ENCODE peak calls at places on chromosomes 5 and 9, in ten cellular contexts. One of them, this sample, is unnamed.

GRCh38 chr5:163373401-163374066 is 63.9 kb upstream of the CCNG1 start:
- DNase-seq in GM10248: no peak
- DNase-seq in SW480: no peak
- DNase-seq in HFFc6: no peak
- DNase-seq in non-pigmented ciliary epithelial cell: no peak
- DNase-seq in neural crest cell: no peak
- DNase-seq in MG63: no peak
- DNase-seq in AG04449: no peak
- DNase-seq in activated effector memory CD4-positive, alpha-beta T cell treated with Interleukin-2 at 50 U/mL for 16 hours: no peak
- DNase-seq in HTR-8/SVneo: no peak
- DNase-seq in this sample: no peak

GRCh38 chr5:148687427-148687826 is 33.1 kb upstream of the HTR4 start:
- DNase-seq in SW480: peak
- DNase-seq in HFFc6: peak
- DNase-seq in AG04449: no peak
- DNase-seq in HTR-8/SVneo: no peak
- DNase-seq in activated effector memory CD4-positive, alpha-beta T cell treated with Interleukin-2 at 50 U/mL for 16 hours: no peak
- DNase-seq in MG63: peak
- DNase-seq in GM10248: no peak
- DNase-seq in neural crest cell: no peak
- DNase-seq in non-pigmented ciliary epithelial cell: peak
- DNase-seq in this sample: no peak

GRCh38 chr9:92455217-92455616 is 27.1 kb downstream of the ASPN start:
- DNase-seq in HTR-8/SVneo: no peak
- DNase-seq in activated effector memory CD4-positive, alpha-beta T cell treated with Interleukin-2 at 50 U/mL for 16 hours: no peak
- DNase-seq in HFFc6: no peak
- DNase-seq in MG63: no peak
- DNase-seq in GM10248: no peak
- DNase-seq in non-pigmented ciliary epithelial cell: no peak
- DNase-seq in AG04449: no peak
- DNase-seq in SW480: no peak
- DNase-seq in neural crest cell: no peak
- DNase-seq in this sample: no peak

GRCh38 chr9:133818444-133818843 is 80.3 kb upstream of the SARDH start:
- DNase-seq in AG04449: no peak
- DNase-seq in neural crest cell: no peak
- DNase-seq in non-pigmented ciliary epithelial cell: no peak
- DNase-seq in HFFc6: no peak
- DNase-seq in MG63: no peak
- DNase-seq in HTR-8/SVneo: no peak
- DNase-seq in GM10248: no peak
- DNase-seq in SW480: no peak
- DNase-seq in activated effector memory CD4-positive, alpha-beta T cell treated with Interleukin-2 at 50 U/mL for 16 hours: no peak
- DNase-seq in this sample: no peak

GRCh38 chr9:7879551-7880245 is 80.1 kb upstream of the DMAC1 start:
- DNase-seq in GM10248: no peak
- DNase-seq in AG04449: no peak
- DNase-seq in SW480: no peak
- DNase-seq in HTR-8/SVneo: no peak
- DNase-seq in non-pigmented ciliary epithelial cell: no peak
- DNase-seq in MG63: peak
- DNase-seq in HFFc6: no peak
- DNase-seq in activated effector memory CD4-positive, alpha-beta T cell treated with Interleukin-2 at 50 U/mL for 16 hours: no peak
- DNase-seq in neural crest cell: peak
- DNase-seq in this sample: no peak

GRCh38 chr9:92159058-92159457 is 43.8 kb upstream of the SPTLC1 start:
- DNase-seq in MG63: no peak
- DNase-seq in GM10248: no peak
- DNase-seq in activated effector memory CD4-positive, alpha-beta T cell treated with Interleukin-2 at 50 U/mL for 16 hours: no peak
- DNase-seq in HFFc6: no peak
- DNase-seq in HTR-8/SVneo: no peak
- DNase-seq in AG04449: no peak
- DNase-seq in neural crest cell: no peak
- DNase-seq in SW480: no peak
- DNase-seq in non-pigmented ciliary epithelial cell: no peak
- DNase-seq in this sample: no peak

GRCh38 chr5:124071039-124071438 is 559.1 kb downstream of the CSNK1G3 start:
- DNase-seq in neural crest cell: no peak
- DNase-seq in activated effector memory CD4-positive, alpha-beta T cell treated with Interleukin-2 at 50 U/mL for 16 hours: no peak
- DNase-seq in GM10248: no peak
- DNase-seq in HFFc6: no peak
- DNase-seq in MG63: no peak
- DNase-seq in SW480: no peak
- DNase-seq in HTR-8/SVneo: no peak
- DNase-seq in AG04449: no peak
- DNase-seq in non-pigmented ciliary epithelial cell: no peak
- DNase-seq in this sample: no peak

GRCh38 chr9:121607434-121608248 is 43.8 kb upstream of the DAB2IP start:
- DNase-seq in neural crest cell: no peak
- DNase-seq in SW480: peak
- DNase-seq in non-pigmented ciliary epithelial cell: no peak
- DNase-seq in AG04449: peak
- DNase-seq in MG63: no peak
- DNase-seq in HFFc6: peak
- DNase-seq in HTR-8/SVneo: no peak
- DNase-seq in activated effector memory CD4-positive, alpha-beta T cell treated with Interleukin-2 at 50 U/mL for 16 hours: no peak
- DNase-seq in GM10248: no peak
- DNase-seq in this sample: no peak

GRCh38 chr5:53126514-53126913 is 17.0 kb upstream of the MOCS2 start:
- DNase-seq in AG04449: peak
- DNase-seq in MG63: peak
- DNase-seq in HFFc6: peak
- DNase-seq in non-pigmented ciliary epithelial cell: peak
- DNase-seq in SW480: no peak
- DNase-seq in GM10248: no peak
- DNase-seq in activated effector memory CD4-positive, alpha-beta T cell treated with Interleukin-2 at 50 U/mL for 16 hours: no peak
- DNase-seq in neural crest cell: no peak
- DNase-seq in HTR-8/SVneo: no peak
- DNase-seq in this sample: no peak

GRCh38 chr9:37859043-37859442 is 44.9 kb downstream of the SLC25A51 start:
- DNase-seq in non-pigmented ciliary epithelial cell: no peak
- DNase-seq in AG04449: no peak
- DNase-seq in GM10248: no peak
- DNase-seq in HFFc6: peak
- DNase-seq in MG63: no peak
- DNase-seq in neural crest cell: no peak
- DNase-seq in HTR-8/SVneo: no peak
- DNase-seq in SW480: peak
- DNase-seq in activated effector memory CD4-positive, alpha-beta T cell treated with Interleukin-2 at 50 U/mL for 16 hours: no peak
- DNase-seq in this sample: no peak

GRCh38 chr5:143938230-143938629 is 126.3 kb downstream of the HMHB1 start:
- DNase-seq in neural crest cell: no peak
- DNase-seq in GM10248: no peak
- DNase-seq in SW480: no peak
- DNase-seq in activated effector memory CD4-positive, alpha-beta T cell treated with Interleukin-2 at 50 U/mL for 16 hours: no peak
- DNase-seq in MG63: peak
- DNase-seq in AG04449: no peak
- DNase-seq in non-pigmented ciliary epithelial cell: no peak
- DNase-seq in HFFc6: peak
- DNase-seq in HTR-8/SVneo: no peak
- DNase-seq in this sample: no peak

GRCh38 chr9:20650750-20651299 is 28.5 kb upstream of the MLLT3 start:
- DNase-seq in HTR-8/SVneo: no peak
- DNase-seq in neural crest cell: no peak
- DNase-seq in AG04449: no peak
- DNase-seq in activated effector memory CD4-positive, alpha-beta T cell treated with Interleukin-2 at 50 U/mL for 16 hours: no peak
- DNase-seq in non-pigmented ciliary epithelial cell: no peak
- DNase-seq in HFFc6: no peak
- DNase-seq in SW480: no peak
- DNase-seq in GM10248: no peak
- DNase-seq in MG63: no peak
- DNase-seq in this sample: no peak

GRCh38 chr5:63125862-63126261 is 547.2 kb downstream of the LRRC70 start:
- DNase-seq in GM10248: peak
- DNase-seq in HFFc6: peak
- DNase-seq in activated effector memory CD4-positive, alpha-beta T cell treated with Interleukin-2 at 50 U/mL for 16 hours: no peak
- DNase-seq in HTR-8/SVneo: peak
- DNase-seq in AG04449: no peak
- DNase-seq in SW480: peak
- DNase-seq in MG63: peak
- DNase-seq in neural crest cell: no peak
- DNase-seq in non-pigmented ciliary epithelial cell: peak
- DNase-seq in this sample: peak

GRCh38 chr9:95507456-95508241 is 9.1 kb downstream of the PTCH1 start:
- DNase-seq in HFFc6: peak
- DNase-seq in SW480: peak
- DNase-seq in non-pigmented ciliary epithelial cell: no peak
- DNase-seq in GM10248: peak
- DNase-seq in MG63: peak
- DNase-seq in activated effector memory CD4-positive, alpha-beta T cell treated with Interleukin-2 at 50 U/mL for 16 hours: peak
- DNase-seq in neural crest cell: peak
- DNase-seq in AG04449: no peak
- DNase-seq in HTR-8/SVneo: no peak
- DNase-seq in this sample: no peak

GRCh38 chr9:115379719-115380118 is 261.8 kb upstream of the TNC start:
- DNase-seq in SW480: no peak
- DNase-seq in HTR-8/SVneo: no peak
- DNase-seq in activated effector memory CD4-positive, alpha-beta T cell treated with Interleukin-2 at 50 U/mL for 16 hours: no peak
- DNase-seq in HFFc6: no peak
- DNase-seq in neural crest cell: no peak
- DNase-seq in non-pigmented ciliary epithelial cell: no peak
- DNase-seq in GM10248: no peak
- DNase-seq in AG04449: no peak
- DNase-seq in MG63: no peak
- DNase-seq in this sample: no peak

GRCh38 chr9:4839470-4839912 is 46.7 kb downstream of the RCL1 start:
- DNase-seq in HFFc6: no peak
- DNase-seq in SW480: no peak
- DNase-seq in non-pigmented ciliary epithelial cell: no peak
- DNase-seq in activated effector memory CD4-positive, alpha-beta T cell treated with Interleukin-2 at 50 U/mL for 16 hours: no peak
- DNase-seq in MG63: no peak
- DNase-seq in neural crest cell: no peak
- DNase-seq in HTR-8/SVneo: no peak
- DNase-seq in AG04449: no peak
- DNase-seq in GM10248: no peak
- DNase-seq in this sample: no peak

GRCh38 chr9:105593145-105593544 is 35.2 kb downstream of the FKTN start:
- DNase-seq in GM10248: no peak
- DNase-seq in non-pigmented ciliary epithelial cell: no peak
- DNase-seq in activated effector memory CD4-positive, alpha-beta T cell treated with Interleukin-2 at 50 U/mL for 16 hours: no peak
- DNase-seq in neural crest cell: no peak
- DNase-seq in AG04449: no peak
- DNase-seq in HTR-8/SVneo: no peak
- DNase-seq in SW480: no peak
- DNase-seq in MG63: no peak
- DNase-seq in HFFc6: no peak
- DNase-seq in this sample: no peak

GRCh38 chr9:112430006-112430522 is 50.2 kb downstream of the HSDL2 start:
- DNase-seq in activated effector memory CD4-positive, alpha-beta T cell treated with Interleukin-2 at 50 U/mL for 16 hours: no peak
- DNase-seq in HFFc6: no peak
- DNase-seq in AG04449: no peak
- DNase-seq in GM10248: no peak
- DNase-seq in HTR-8/SVneo: no peak
- DNase-seq in SW480: no peak
- DNase-seq in neural crest cell: no peak
- DNase-seq in non-pigmented ciliary epithelial cell: no peak
- DNase-seq in MG63: no peak
- DNase-seq in this sample: no peak

GRCh38 chr5:172630961-172631360 is 10.1 kb upstream of the NEURL1B start:
- DNase-seq in AG04449: no peak
- DNase-seq in MG63: no peak
- DNase-seq in HTR-8/SVneo: no peak
- DNase-seq in activated effector memory CD4-positive, alpha-beta T cell treated with Interleukin-2 at 50 U/mL for 16 hours: no peak
- DNase-seq in SW480: no peak
- DNase-seq in HFFc6: no peak
- DNase-seq in GM10248: no peak
- DNase-seq in neural crest cell: no peak
- DNase-seq in non-pigmented ciliary epithelial cell: no peak
- DNase-seq in this sample: no peak

GRCh38 chr5:147290261-147290660 is 55.4 kb downstream of the STK32A start:
- DNase-seq in HTR-8/SVneo: no peak
- DNase-seq in MG63: no peak
- DNase-seq in neural crest cell: no peak
- DNase-seq in non-pigmented ciliary epithelial cell: no peak
- DNase-seq in activated effector memory CD4-positive, alpha-beta T cell treated with Interleukin-2 at 50 U/mL for 16 hours: no peak
- DNase-seq in HFFc6: no peak
- DNase-seq in AG04449: no peak
- DNase-seq in GM10248: no peak
- DNase-seq in SW480: no peak
- DNase-seq in this sample: no peak

GRCh38 chr5:109413463-109413862 is 3.7 kb upstream of the PJA2 start:
- DNase-seq in neural crest cell: no peak
- DNase-seq in AG04449: no peak
- DNase-seq in non-pigmented ciliary epithelial cell: no peak
- DNase-seq in MG63: peak
- DNase-seq in GM10248: no peak
- DNase-seq in SW480: peak
- DNase-seq in activated effector memory CD4-positive, alpha-beta T cell treated with Interleukin-2 at 50 U/mL for 16 hours: no peak
- DNase-seq in HFFc6: peak
- DNase-seq in HTR-8/SVneo: no peak
- DNase-seq in this sample: no peak

GRCh38 chr9:126496781-126497667 is 116.7 kb upstream of the LMX1B start:
- DNase-seq in HFFc6: no peak
- DNase-seq in GM10248: no peak
- DNase-seq in AG04449: no peak
- DNase-seq in non-pigmented ciliary epithelial cell: no peak
- DNase-seq in SW480: no peak
- DNase-seq in activated effector memory CD4-positive, alpha-beta T cell treated with Interleukin-2 at 50 U/mL for 16 hours: no peak
- DNase-seq in MG63: no peak
- DNase-seq in neural crest cell: no peak
- DNase-seq in HTR-8/SVneo: no peak
- DNase-seq in this sample: no peak

GRCh38 chr5:180197016-180197702 is 11.9 kb downstream of the RASGEF1C start:
- DNase-seq in HFFc6: no peak
- DNase-seq in activated effector memory CD4-positive, alpha-beta T cell treated with Interleukin-2 at 50 U/mL for 16 hours: no peak
- DNase-seq in MG63: no peak
- DNase-seq in non-pigmented ciliary epithelial cell: no peak
- DNase-seq in neural crest cell: no peak
- DNase-seq in HTR-8/SVneo: no peak
- DNase-seq in AG04449: no peak
- DNase-seq in GM10248: no peak
- DNase-seq in SW480: no peak
- DNase-seq in this sample: no peak

GRCh38 chr5:14551211-14551610 is 30.4 kb upstream of the OTULINL start:
- DNase-seq in activated effector memory CD4-positive, alpha-beta T cell treated with Interleukin-2 at 50 U/mL for 16 hours: no peak
- DNase-seq in HFFc6: no peak
- DNase-seq in AG04449: no peak
- DNase-seq in GM10248: no peak
- DNase-seq in neural crest cell: no peak
- DNase-seq in non-pigmented ciliary epithelial cell: no peak
- DNase-seq in MG63: no peak
- DNase-seq in HTR-8/SVneo: no peak
- DNase-seq in SW480: no peak
- DNase-seq in this sample: no peak

GRCh38 chr9:112867275-112867991 is 23.2 kb downstream of the SLC46A2 start:
- DNase-seq in AG04449: no peak
- DNase-seq in HTR-8/SVneo: peak
- DNase-seq in neural crest cell: no peak
- DNase-seq in MG63: peak
- DNase-seq in activated effector memory CD4-positive, alpha-beta T cell treated with Interleukin-2 at 50 U/mL for 16 hours: no peak
- DNase-seq in non-pigmented ciliary epithelial cell: peak
- DNase-seq in SW480: peak
- DNase-seq in HFFc6: peak
- DNase-seq in GM10248: peak
- DNase-seq in this sample: peak

GRCh38 chr9:72506615-72507014 is 14.8 kb upstream of the TMC1 start:
- DNase-seq in SW480: no peak
- DNase-seq in MG63: no peak
- DNase-seq in HTR-8/SVneo: no peak
- DNase-seq in non-pigmented ciliary epithelial cell: no peak
- DNase-seq in activated effector memory CD4-positive, alpha-beta T cell treated with Interleukin-2 at 50 U/mL for 16 hours: no peak
- DNase-seq in HFFc6: no peak
- DNase-seq in AG04449: no peak
- DNase-seq in GM10248: no peak
- DNase-seq in neural crest cell: no peak
- DNase-seq in this sample: no peak

GRCh38 chr5:94337617-94338016 is 280.8 kb downstream of the KIAA0825 start:
- DNase-seq in HFFc6: no peak
- DNase-seq in HTR-8/SVneo: no peak
- DNase-seq in AG04449: no peak
- DNase-seq in SW480: no peak
- DNase-seq in non-pigmented ciliary epithelial cell: no peak
- DNase-seq in activated effector memory CD4-positive, alpha-beta T cell treated with Interleukin-2 at 50 U/mL for 16 hours: no peak
- DNase-seq in neural crest cell: no peak
- DNase-seq in GM10248: no peak
- DNase-seq in MG63: no peak
- DNase-seq in this sample: no peak

This sample was measured in HS-5.